ENCODE peak calls at places on chromosomes 16 and 17, in nine cellular contexts. One of them, this sample, is unnamed.

GRCh38 chr17:79036181-79036580 is 12.2 kb downstream of the C1QTNF1 start:
- DNase-seq in OCI-LY7: no peak
- DNase-seq in PC-3: no peak
- DNase-seq in MM.1S: no peak
- DNase-seq in hepatocyte: no peak
- DNase-seq in GM23338: no peak
- DNase-seq in HCT116: no peak
- DNase-seq in SK-N-SH: no peak
- DNase-seq in GM23248: no peak
- DNase-seq in this sample: no peak

GRCh38 chr17:1762233-1762905 is 509 bp downstream of the SERPINF1 start:
- DNase-seq in OCI-LY7: no peak
- DNase-seq in PC-3: no peak
- DNase-seq in MM.1S: no peak
- DNase-seq in hepatocyte: no peak
- DNase-seq in GM23338: peak; percentile 42
- DNase-seq in HCT116: no peak
- DNase-seq in SK-N-SH: peak; percentile 67
- DNase-seq in GM23248: peak; percentile 54
- DNase-seq in this sample: peak; percentile 52

GRCh38 chr16:81163671-81164070 is 67.5 kb upstream of the GCSH start:
- DNase-seq in OCI-LY7: no peak
- DNase-seq in PC-3: no peak
- DNase-seq in MM.1S: no peak
- DNase-seq in hepatocyte: peak; percentile 28
- DNase-seq in GM23338: no peak
- DNase-seq in HCT116: no peak
- DNase-seq in SK-N-SH: no peak
- DNase-seq in GM23248: no peak
- DNase-seq in this sample: no peak

GRCh38 chr17:73592531-73592961 is 51.7 kb downstream of the SDK2 start:
- DNase-seq in OCI-LY7: no peak
- DNase-seq in PC-3: no peak
- DNase-seq in MM.1S: no peak
- DNase-seq in hepatocyte: no peak
- DNase-seq in GM23338: no peak
- DNase-seq in HCT116: no peak
- DNase-seq in SK-N-SH: no peak
- DNase-seq in GM23248: no peak
- DNase-seq in this sample: no peak

GRCh38 chr17:30396129-30396528 is 17.4 kb downstream of the CPD start:
- DNase-seq in OCI-LY7: no peak
- DNase-seq in PC-3: no peak
- DNase-seq in MM.1S: no peak
- DNase-seq in hepatocyte: no peak
- DNase-seq in GM23338: no peak
- DNase-seq in HCT116: no peak
- DNase-seq in SK-N-SH: no peak
- DNase-seq in GM23248: no peak
- DNase-seq in this sample: no peak

GRCh38 chr17:42559076-42559475 is 2.9 kb upstream of the COASY start:
- DNase-seq in OCI-LY7: no peak
- DNase-seq in PC-3: no peak
- DNase-seq in MM.1S: no peak
- DNase-seq in hepatocyte: no peak
- DNase-seq in GM23338: no peak
- DNase-seq in HCT116: no peak
- DNase-seq in SK-N-SH: no peak
- DNase-seq in GM23248: no peak
- DNase-seq in this sample: no peak

GRCh38 chr17:77003699-77004098 is 135.5 kb downstream of the MGAT5B start:
- DNase-seq in OCI-LY7: no peak
- DNase-seq in PC-3: peak; percentile 29
- DNase-seq in MM.1S: no peak
- DNase-seq in hepatocyte: no peak
- DNase-seq in GM23338: no peak
- DNase-seq in HCT116: no peak
- DNase-seq in SK-N-SH: no peak
- DNase-seq in GM23248: no peak
- DNase-seq in this sample: no peak

GRCh38 chr17:47956818-47957590 is 679 bp downstream of the PRR15L start:
- DNase-seq in OCI-LY7: no peak
- DNase-seq in PC-3: peak; percentile 25
- DNase-seq in MM.1S: no peak
- DNase-seq in hepatocyte: peak; percentile 47
- DNase-seq in GM23338: no peak
- DNase-seq in HCT116: no peak
- DNase-seq in SK-N-SH: no peak
- DNase-seq in GM23248: peak; percentile 12
- DNase-seq in this sample: no peak

GRCh38 chr16:84175351-84176081 is 11.3 kb downstream of the TAF1C start:
- DNase-seq in OCI-LY7: peak; percentile 61
- DNase-seq in PC-3: peak; percentile 72
- DNase-seq in MM.1S: peak; percentile 39
- DNase-seq in hepatocyte: peak; percentile 80
- DNase-seq in GM23338: peak; percentile 76
- DNase-seq in HCT116: no peak
- DNase-seq in SK-N-SH: peak; percentile 91
- DNase-seq in GM23248: peak; percentile 67
- DNase-seq in this sample: peak; percentile 79

GRCh38 chr16:50699345-50700159 is 6.1 kb downstream of the NOD2 start:
- DNase-seq in OCI-LY7: no peak
- DNase-seq in PC-3: peak; percentile 26
- DNase-seq in MM.1S: no peak
- DNase-seq in hepatocyte: no peak
- DNase-seq in GM23338: no peak
- DNase-seq in HCT116: no peak
- DNase-seq in SK-N-SH: no peak
- DNase-seq in GM23248: peak; percentile 75
- DNase-seq in this sample: no peak

GRCh38 chr17:77365584-77366186 is 224.9 kb downstream of the SEC14L1 start:
- DNase-seq in OCI-LY7: no peak
- DNase-seq in PC-3: peak; percentile 82
- DNase-seq in MM.1S: no peak
- DNase-seq in hepatocyte: peak; percentile 66
- DNase-seq in GM23338: no peak
- DNase-seq in HCT116: peak; percentile 85
- DNase-seq in SK-N-SH: peak; percentile 48
- DNase-seq in GM23248: peak; percentile 93
- DNase-seq in this sample: no peak

GRCh38 chr16:56776562-56776961 is 46.6 kb downstream of the NUP93 start:
- DNase-seq in OCI-LY7: no peak
- DNase-seq in PC-3: no peak
- DNase-seq in MM.1S: no peak
- DNase-seq in hepatocyte: peak; percentile 28
- DNase-seq in GM23338: no peak
- DNase-seq in HCT116: no peak
- DNase-seq in SK-N-SH: peak; percentile 12
- DNase-seq in GM23248: peak; percentile 63
- DNase-seq in this sample: no peak
- TF ChIP-seq EZH2phosphoT487 in OCI-LY7: no peak
- TF ChIP-seq EZH2phosphoT487 in PC-3: no peak
- TF ChIP-seq EZH2phosphoT487 in MM.1S: no peak
- TF ChIP-seq EZH2phosphoT487 in hepatocyte: no peak
- TF ChIP-seq EZH2phosphoT487 in GM23338: no peak
- TF ChIP-seq EZH2phosphoT487 in HCT116: no peak
- TF ChIP-seq EZH2phosphoT487 in SK-N-SH: no peak
- TF ChIP-seq EZH2phosphoT487 in GM23248: no peak
- TF ChIP-seq EZH2phosphoT487 in this sample: no peak

DNA sequence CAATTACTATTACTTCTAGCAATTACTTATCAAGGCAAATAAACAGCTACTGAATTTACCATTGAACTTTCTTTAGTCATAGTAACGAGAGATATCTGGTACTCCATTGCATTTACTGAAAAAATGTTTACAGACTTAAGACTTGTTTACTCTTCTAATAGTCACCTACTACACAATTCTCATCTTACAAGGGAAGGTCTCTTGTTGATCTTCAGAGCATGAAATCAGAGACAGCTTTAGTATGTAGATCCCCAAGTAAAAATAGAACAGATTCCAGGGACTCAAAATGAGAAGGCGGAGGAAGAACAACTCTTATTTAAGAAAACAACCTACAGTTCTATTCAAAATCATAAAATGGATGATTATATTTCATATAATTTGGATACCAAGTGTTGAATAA is 20.9 kb downstream of the UBE2G1 start:
- DNase-seq in OCI-LY7: no peak
- DNase-seq in PC-3: peak; percentile 49
- DNase-seq in MM.1S: no peak
- DNase-seq in hepatocyte: no peak
- DNase-seq in GM23338: no peak
- DNase-seq in HCT116: no peak
- DNase-seq in SK-N-SH: no peak
- DNase-seq in GM23248: no peak
- DNase-seq in this sample: no peak
- TF ChIP-seq EZH2phosphoT487 in OCI-LY7: no peak
- TF ChIP-seq EZH2phosphoT487 in PC-3: no peak
- TF ChIP-seq EZH2phosphoT487 in MM.1S: no peak
- TF ChIP-seq EZH2phosphoT487 in hepatocyte: no peak
- TF ChIP-seq EZH2phosphoT487 in GM23338: no peak
- TF ChIP-seq EZH2phosphoT487 in HCT116: no peak
- TF ChIP-seq EZH2phosphoT487 in SK-N-SH: no peak
- TF ChIP-seq EZH2phosphoT487 in GM23248: no peak
- TF ChIP-seq EZH2phosphoT487 in this sample: no peak

GRCh38 chr17:37791434-37791833 is 46.6 kb upstream of the HNF1B start:
- DNase-seq in OCI-LY7: peak; percentile 62
- DNase-seq in PC-3: peak; percentile 24
- DNase-seq in MM.1S: peak; percentile 77
- DNase-seq in hepatocyte: peak; percentile 23
- DNase-seq in GM23338: peak; percentile 59
- DNase-seq in HCT116: no peak
- DNase-seq in SK-N-SH: peak; percentile 19
- DNase-seq in GM23248: peak; percentile 40
- DNase-seq in this sample: peak; percentile 37
- TF ChIP-seq EZH2phosphoT487 in OCI-LY7: no peak
- TF ChIP-seq EZH2phosphoT487 in PC-3: no peak
- TF ChIP-seq EZH2phosphoT487 in MM.1S: no peak
- TF ChIP-seq EZH2phosphoT487 in hepatocyte: no peak
- TF ChIP-seq EZH2phosphoT487 in GM23338: no peak
- TF ChIP-seq EZH2phosphoT487 in HCT116: no peak
- TF ChIP-seq EZH2phosphoT487 in SK-N-SH: no peak
- TF ChIP-seq EZH2phosphoT487 in GM23248: no peak
- TF ChIP-seq EZH2phosphoT487 in this sample: no peak

GRCh38 chr17:61504697-61505096 is 52.5 kb downstream of the TBX4 start:
- DNase-seq in OCI-LY7: no peak
- DNase-seq in PC-3: peak; percentile 68
- DNase-seq in MM.1S: no peak
- DNase-seq in hepatocyte: no peak
- DNase-seq in GM23338: no peak
- DNase-seq in HCT116: no peak
- DNase-seq in SK-N-SH: no peak
- DNase-seq in GM23248: peak; percentile 75
- DNase-seq in this sample: no peak
- TF ChIP-seq EZH2phosphoT487 in OCI-LY7: no peak
- TF ChIP-seq EZH2phosphoT487 in PC-3: no peak
- TF ChIP-seq EZH2phosphoT487 in MM.1S: no peak
- TF ChIP-seq EZH2phosphoT487 in hepatocyte: no peak
- TF ChIP-seq EZH2phosphoT487 in GM23338: no peak
- TF ChIP-seq EZH2phosphoT487 in HCT116: no peak
- TF ChIP-seq EZH2phosphoT487 in SK-N-SH: no peak
- TF ChIP-seq EZH2phosphoT487 in GM23248: no peak
- TF ChIP-seq EZH2phosphoT487 in this sample: no peak